ENCODE peak calls at places on chromosomes 5 and 9, in five cellular contexts. D is esophagus muscularis mucosa, H is colonic mucosa, O is H54, G is AG09319. S is an unnamed sample.

GRCh38 chr5:147629196-147629595 is 119.3 kb upstream of the DPYSL3 start:
- DNase-seq in O (no peak), H (no peak), G (no peak), D (no peak), S (no peak)

GRCh38 chr9:136566899-136567298 is 21.1 kb upstream of the NOTCH1 start:
- DNase-seq in G (no peak), O (no peak), D (no peak), H (no peak), S (no peak)

GRCh38 chr9:76458903-76459690 is at the start of gene GCNT1:
- DNase-seq in G (no peak), O (peak; percentile 98), H (peak; percentile 98), D (peak; percentile 93), S (peak; percentile 40)

GRCh38 chr5:129629581-129629980 is 118.3 kb upstream of the MINAR2 start:
- DNase-seq in G (no peak), H (no peak), O (no peak), D (no peak), S (no peak)

GRCh38 chr9:121499427-121500164 is at the start of gene GGTA1:
- DNase-seq in H (peak; percentile 45), D (no peak), O (peak; percentile 57), G (no peak), S (no peak)

GRCh38 chr9:124621371-124622328 is 114.5 kb upstream of the NR5A1 start:
- DNase-seq in H (no peak), O (no peak), D (no peak), G (no peak), S (no peak)

GRCh38 chr5:73448451-73449136 is at the start of gene FOXD1:
- DNase-seq in G (peak; percentile 93), O (peak; percentile 84), D (peak; percentile 97), H (peak; percentile 79), S (peak; percentile 27)

GRCh38 chr9:13983607-13984006 is 330.3 kb downstream of the NFIB start:
- DNase-seq in O (no peak), D (no peak), G (no peak), H (no peak), S (no peak)

GRCh38 chr5:127595484-127596368 is 53.2 kb upstream of the CTXN3 start:
- DNase-seq in D (peak; percentile 70), O (no peak), G (no peak), H (no peak), S (no peak)

GRCh38 chr9:90141723-90142122 is 500.9 kb downstream of the DIRAS2 start:
- DNase-seq in O (no peak), G (no peak), D (no peak), H (no peak), S (no peak)

GRCh38 chr9:99040911-99041582 is 63.9 kb upstream of the TGFBR1 start:
- DNase-seq in H (no peak), O (peak; percentile 64), D (no peak), G (no peak), S (no peak)

GRCh38 chr5:53003144-53003543 is 14.0 kb downstream of the ITGA2 start:
- DNase-seq in G (no peak), D (no peak), O (no peak), H (no peak), S (no peak)

GRCh38 chr5:178576591-178577351 is 13.4 kb downstream of the COL23A1 start:
- DNase-seq in H (no peak), G (no peak), D (peak; percentile 66), O (no peak), S (no peak)

GRCh38 chr5:29697786-29698414 is 1495.6 kb upstream of the CDH6 start:
- DNase-seq in G (no peak), O (no peak), D (no peak), H (no peak), S (no peak)

GRCh38 chr5:55829956-55830355 is 21.2 kb upstream of the IL31RA start:
- DNase-seq in D (no peak), O (no peak), H (no peak), G (no peak), S (no peak)

GRCh38 chr9:124263800-124264426 is 6.2 kb downstream of the NEK6 start:
- DNase-seq in O (no peak), H (no peak), G (no peak), D (no peak), S (no peak)

GRCh38 chr5:1386274-1386717 is 41.4 kb upstream of the CLPTM1L start:
- DNase-seq in O (peak; percentile 72), H (peak; percentile 66), D (no peak), G (no peak), S (no peak)

GRCh38 chr5:76401801-76402250 is 1.3 kb upstream of the IQGAP2 start:
- DNase-seq in O (no peak), H (no peak), G (no peak), D (no peak), S (no peak)

GRCh38 chr5:78587081-78587774 is 61.3 kb downstream of the LHFPL2 start:
- DNase-seq in D (no peak), O (no peak), H (no peak), G (peak; percentile 37), S (no peak)

GRCh38 chr5:143431789-143432188 is 28.3 kb upstream of the NR3C1 start:
- DNase-seq in G (no peak), H (no peak), D (no peak), O (no peak), S (no peak)

GRCh38 chr5:13510616-13511015 is 433.9 kb downstream of the DNAH5 start:
- DNase-seq in O (no peak), D (no peak), G (no peak), H (no peak), S (no peak)

GRCh38 chr5:150627731-150628545 is 12.5 kb upstream of the SYNPO start:
- DNase-seq in G (no peak), H (no peak), O (peak; percentile 61), D (no peak), S (no peak)

GRCh38 chr5:32110081-32110696 is 63.9 kb downstream of the GOLPH3 start:
- DNase-seq in H (no peak), D (no peak), G (no peak), O (no peak), S (no peak)

GRCh38 chr5:112681481-112681908 is 56.2 kb upstream of the APC start:
- DNase-seq in H (no peak), D (no peak), O (no peak), G (no peak), S (no peak)

GRCh38 chr9:120702075-120702474 is 12.2 kb downstream of the MEGF9 start:
- DNase-seq in O (no peak), G (no peak), D (no peak), H (no peak), S (no peak)

GRCh38 chr5:1467341-1468246 is 22.4 kb upstream of the SLC6A3 start:
- DNase-seq in O (no peak), G (no peak), H (no peak), D (no peak), S (no peak)

GRCh38 chr5:131983244-131983771 is 28.1 kb downstream of the ACSL6 start:
- DNase-seq in G (no peak), D (no peak), O (no peak), H (no peak), S (no peak)

GRCh38 chr5:161847447-161847846 is 473 bp upstream of the GABRA1 start:
- DNase-seq in H (no peak), O (no peak), G (no peak), D (no peak), S (no peak)

GRCh38 chr9:126836216-126836615 is 24.2 kb upstream of the ZBTB34 start:
- DNase-seq in O (no peak), D (no peak), G (no peak), H (no peak), S (no peak)

GRCh38 chr5:110345623-110346022 is 380.8 kb downstream of the TMEM232 start:
- DNase-seq in D (no peak), O (no peak), H (no peak), G (no peak), S (no peak)

GRCh38 chr9:133474215-133474614 is 4.7 kb downstream of the SLC2A6 start:
- DNase-seq in D (no peak), G (no peak), H (no peak), O (no peak), S (no peak)

GRCh38 chr5:1666812-1667588 is 132.6 kb downstream of the MRPL36 start:
- DNase-seq in O (no peak), H (no peak), G (no peak), D (peak; percentile 57), S (no peak)

GRCh38 chr5:4142842-4143241 is 547.2 kb downstream of the IRX1 start:
- DNase-seq in D (no peak), O (no peak), G (no peak), H (no peak), S (no peak)

GRCh38 chr5:127930311-127930710 is 153.3 kb upstream of the SLC12A2 start:
- DNase-seq in O (peak; percentile 17), H (no peak), G (no peak), D (no peak), S (no peak)